ENCODE peak calls at places on chromosomes 11 and 22, in four cellular contexts. M, J, Y and N are unnamed samples. For H3K36me3, the result is how much of the 10 kb centered on the place peaks cover.

GRCh38 chr11:75384438-75385080 is 14.8 kb upstream of the RPS3 start:
- DNase-seq in M (peak), J (no peak), Y (peak), N (peak)

GRCh38 chr22:42701694-42702093 is 19.0 kb downstream of the A4GALT start:
- DNase-seq in M (no peak), J (no peak), Y (no peak), N (no peak)

GRCh38 chr22:29431986-29432385 is 6.4 kb upstream of the RFPL1 start:
- DNase-seq in M (no peak), J (no peak), Y (no peak), N (no peak)

GRCh38 chr11:70029115-70029830 is 48.8 kb upstream of the ANO1 start:
- DNase-seq in M (no peak), J (peak), Y (no peak), N (no peak)

GRCh38 chr11:112396092-112396491 is 135.4 kb upstream of the PLET1 start:
- DNase-seq in M (no peak), J (no peak), Y (no peak), N (no peak)

GRCh38 chr22:43643362-43643761 is 168.7 kb downstream of the EFCAB6 start:
- DNase-seq in M (no peak), J (no peak), Y (no peak), N (no peak)

GRCh38 chr22:36743591-36744412 is 32.1 kb downstream of the IFT27 start:
- DNase-seq in M (no peak), J (peak), Y (no peak), N (no peak)

GRCh38 chr11:112281776-112282175 is 21.1 kb upstream of the PLET1 start:
- DNase-seq in M (no peak), J (no peak), Y (no peak), N (no peak)

GRCh38 chr11:30424336-30424735 is 101.4 kb downstream of the ARL14EP start:
- DNase-seq in M (no peak), J (no peak), Y (no peak), N (no peak)

GRCh38 chr22:29224121-29224858 is 18.6 kb downstream of the EMID1 start:
- DNase-seq in M (no peak), J (no peak), Y (no peak), N (no peak)

GRCh38 chr22:31271485-31271884 is 20.8 kb downstream of the PIK3IP1 start:
- DNase-seq in M (no peak), J (no peak), Y (no peak), N (no peak)

GRCh38 chr22:31272522-31273446 is 19.5 kb downstream of the PIK3IP1 start:
- DNase-seq in M (peak), J (no peak), Y (peak), N (peak)

GRCh38 chr22:31268281-31268680 is 24.0 kb downstream of the PIK3IP1 start:
- DNase-seq in M (no peak), J (no peak), Y (no peak), N (no peak)

GRCh38 chr22:31269892-31270574 is 22.3 kb downstream of the PIK3IP1 start:
- DNase-seq in M (no peak), J (no peak), Y (no peak), N (no peak)

DNA sequence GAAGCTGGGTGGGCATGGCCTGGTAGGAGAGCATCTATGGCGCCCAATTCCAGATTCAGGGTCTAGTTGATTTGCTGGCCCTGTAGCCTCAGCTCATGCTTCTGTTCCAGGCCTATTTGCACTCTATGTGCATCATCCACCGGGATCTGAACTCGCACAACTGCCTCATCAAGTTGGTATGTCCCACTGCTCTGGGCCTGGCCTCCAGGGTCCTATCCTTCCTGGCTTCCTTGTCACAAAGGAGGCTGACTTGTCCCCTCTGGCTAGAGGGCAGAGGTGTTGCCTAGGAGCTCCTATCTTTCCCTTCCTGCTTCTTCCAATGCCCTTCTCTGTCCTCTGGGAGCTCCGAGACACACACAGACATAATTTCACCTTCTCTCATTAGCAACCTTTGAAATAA is 21.3 kb downstream of the PIK3IP1 start:
- DNase-seq in M (no peak), J (no peak), Y (no peak), N (no peak)
- H3K36me3 ChIP-seq in M (under half), J (half or more), Y (half or more), N (under half)

GRCh38 chr11:86257446-86257845 is 12.9 kb downstream of the EED start:
- DNase-seq in M (no peak), J (no peak), Y (no peak), N (no peak)

GRCh38 chr11:86265194-86265593 is 20.6 kb downstream of the EED start:
- DNase-seq in M (no peak), J (no peak), Y (no peak), N (no peak)

GRCh38 chr11:86264649-86265048 is 20.1 kb downstream of the EED start:
- DNase-seq in M (no peak), J (no peak), Y (no peak), N (no peak)

GRCh38 chr11:86261328-86261727 is 16.8 kb downstream of the EED start:
- DNase-seq in M (no peak), J (no peak), Y (no peak), N (no peak)

DNA sequence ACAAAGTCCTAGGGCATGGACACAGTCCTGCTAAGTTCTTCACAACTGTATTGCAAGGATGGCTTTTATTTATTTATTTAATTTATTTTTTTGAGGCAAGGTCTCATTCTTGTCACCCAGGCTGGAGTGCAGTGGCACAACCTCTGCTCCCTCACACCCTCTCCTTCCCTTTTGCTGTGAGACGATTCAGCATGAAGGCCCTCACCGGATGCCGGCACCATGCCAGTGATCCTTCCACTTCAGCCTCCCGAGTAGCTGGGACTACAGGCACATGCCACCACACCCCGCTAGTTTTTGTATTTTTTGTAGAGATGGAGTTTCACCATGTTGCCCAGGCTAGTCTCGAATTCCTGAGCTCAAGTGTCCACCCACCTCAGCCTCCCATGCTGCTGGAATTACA is 17.8 kb downstream of the EED start:
- DNase-seq in M (no peak), J (no peak), Y (no peak), N (no peak)
- H3K36me3 ChIP-seq in M (under half), J (half or more), Y (under half), N (half or more)

DNA sequence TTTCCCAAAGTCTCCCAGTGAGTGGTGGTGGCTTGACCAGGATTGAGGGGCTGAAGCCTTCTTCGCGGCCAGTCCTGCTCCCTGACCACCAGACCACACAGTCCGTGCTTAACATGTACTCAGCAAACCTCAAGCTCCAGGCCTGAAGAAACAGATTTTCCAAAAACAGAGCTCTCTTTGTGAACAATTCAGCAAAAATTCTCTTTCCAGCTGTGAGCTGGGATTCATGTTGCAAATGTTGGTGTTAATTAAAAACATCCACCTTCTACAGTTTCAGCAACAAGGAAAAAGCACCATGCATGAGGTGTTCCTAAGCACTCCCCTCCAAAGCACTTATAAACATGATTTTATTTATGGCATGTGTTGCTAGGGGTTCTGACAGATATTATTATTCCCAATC is 129.5 kb downstream of the ETS1 start:
- DNase-seq in M (no peak), J (no peak), Y (no peak), N (no peak)
- H3K36me3 ChIP-seq in M (under half), J (under half), Y (half or more), N (under half)

GRCh38 chr11:124633355-124633754 is 10.7 kb downstream of the TBRG1 start:
- DNase-seq in M (peak), J (no peak), Y (no peak), N (no peak)
- H3K36me3 ChIP-seq in M (under half), J (half or more), Y (half or more), N (under half)

DNA sequence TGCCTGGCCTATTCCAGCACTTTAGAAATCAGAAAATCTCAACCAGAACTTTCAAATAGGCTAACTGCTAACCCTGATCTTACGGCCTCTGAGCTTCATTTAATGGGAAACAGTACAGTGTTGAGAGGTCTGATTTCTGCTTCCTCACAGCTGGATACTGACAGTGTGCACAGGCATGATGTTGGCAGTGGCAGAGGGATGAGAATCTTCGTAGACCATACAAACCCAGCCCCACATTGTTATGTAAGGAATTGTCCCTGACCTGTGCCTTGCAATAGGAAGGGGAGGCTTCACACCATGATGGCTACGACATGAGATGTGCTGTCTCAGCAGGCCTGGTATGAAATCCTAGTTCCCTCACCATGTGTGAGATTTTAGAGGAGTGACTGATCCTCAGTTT is 49.0 kb downstream of the CD44 start:
- DNase-seq in M (no peak), J (no peak), Y (no peak), N (no peak)
- H3K36me3 ChIP-seq in M (under half), J (half or more), Y (under half), N (under half)

DNA sequence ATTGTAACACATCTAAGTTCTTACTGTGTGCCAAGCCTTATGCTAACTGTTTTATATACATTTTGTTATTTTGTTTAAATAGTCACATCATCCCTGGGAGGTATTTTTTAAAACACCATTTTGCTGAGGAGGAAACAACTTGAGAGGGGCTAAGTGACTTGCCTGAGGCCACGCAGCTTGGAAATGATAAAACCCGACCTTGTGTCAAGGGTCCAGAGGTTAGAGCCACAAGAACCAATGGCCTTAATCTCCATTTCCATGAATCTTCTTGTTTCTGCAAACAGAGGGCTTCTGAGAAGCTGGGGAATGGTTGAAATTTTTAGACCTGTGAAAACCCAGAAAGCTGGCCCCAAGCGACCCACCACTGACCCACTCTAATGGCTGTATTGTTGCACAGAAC is 16.7 kb downstream of the ABTB2 start:
- DNase-seq in M (no peak), J (no peak), Y (no peak), N (no peak)
- H3K36me3 ChIP-seq in M (under half), J (under half), Y (under half), N (under half)

GRCh38 chr22:38748487-38749136 is 7.2 kb downstream of the SUN2 start:
- DNase-seq in M (no peak), J (no peak), Y (no peak), N (no peak)
- H3K36me3 ChIP-seq in M (half or more), J (half or more), Y (half or more), N (half or more)